ENCODE peak calls at places on chromosomes 5 and 9, in ten cellular contexts. J is T-helper 2 cell; G is BE2C; D is ELR; V is posterior vena cava; F is caudate nucleus; B is stromal cell of bone marrow; L is activated naive CD8-positive, alpha-beta T cell treated with anti-CD3 and anti-CD28 coated beads for 36 hours; M is left cardiac atrium; X is SK-MEL-5. Y is an unnamed sample.

GRCh38 chr5:40678021-40678939 is 1.4 kb upstream of the PTGER4 start:
- DNase-seq in J (no peak), G (no peak), D (peak), V (no peak), F (no peak), B (no peak), L (no peak), M (no peak), X (no peak), Y (no peak)

GRCh38 chr9:33450747-33451146 is 3.4 kb upstream of the AQP3 start:
- DNase-seq in J (no peak), G (no peak), D (no peak), V (no peak), F (no peak), B (no peak), L (no peak), M (no peak), X (no peak), Y (no peak)

GRCh38 chr5:115602585-115603125 is 376 bp upstream of the TICAM2 start:
- DNase-seq in J (no peak), G (no peak), D (peak), V (no peak), F (no peak), B (no peak), L (no peak), M (no peak), X (no peak), Y (no peak)

GRCh38 chr5:83632874-83633273 is 87.8 kb downstream of the HAPLN1 start:
- DNase-seq in J (no peak), G (no peak), D (peak), V (no peak), F (no peak), B (no peak), L (no peak), M (no peak), X (peak), Y (no peak)

GRCh38 chr9:73348485-73348884 is 196.8 kb downstream of the ANXA1 start:
- DNase-seq in J (no peak), G (no peak), D (peak), V (no peak), F (no peak), B (no peak), L (no peak), M (no peak), X (no peak), Y (no peak)

GRCh38 chr9:126155756-126156664 is 170.6 kb upstream of the MVB12B start:
- DNase-seq in J (no peak), G (no peak), D (no peak), V (peak), F (no peak), B (no peak), L (no peak), M (no peak), X (no peak), Y (no peak)

GRCh38 chr5:151805414-151806225 is 33.9 kb downstream of the G3BP1 start:
- DNase-seq in J (no peak), G (no peak), D (peak), V (no peak), F (no peak), B (peak), L (no peak), M (no peak), X (no peak), Y (no peak)

GRCh38 chr9:69248005-69248404 is 73.9 kb downstream of the TJP2 start:
- DNase-seq in J (no peak), G (no peak), D (no peak), V (no peak), F (no peak), B (no peak), L (no peak), M (no peak), X (no peak), Y (no peak)

GRCh38 chr5:150137997-150138396 is 17.6 kb downstream of the PDGFRB start:
- DNase-seq in J (no peak), G (no peak), D (no peak), V (no peak), F (no peak), B (no peak), L (no peak), M (no peak), X (no peak), Y (no peak)

GRCh38 chr9:34989946-34990635 is 546 bp downstream of the DNAJB5 start:
- DNase-seq in J (no peak), G (peak), D (peak), V (peak), F (peak), B (no peak), L (peak), M (peak), X (no peak), Y (no peak)

GRCh38 chr9:104868687-104869404 is 59.1 kb downstream of the ABCA1 start:
- DNase-seq in J (no peak), G (no peak), D (peak), V (peak), F (no peak), B (peak), L (no peak), M (peak), X (peak), Y (peak)

GRCh38 chr5:81303563-81303962 is 2.2 kb downstream of the ZCCHC9 start:
- DNase-seq in J (no peak), G (no peak), D (peak), V (no peak), F (no peak), B (peak), L (no peak), M (no peak), X (peak), Y (no peak)

GRCh38 chr9:135879619-135880018 is 27.7 kb downstream of the CAMSAP1 start:
- DNase-seq in J (no peak), G (no peak), D (no peak), V (no peak), F (no peak), B (no peak), L (no peak), M (no peak), X (no peak), Y (no peak)

GRCh38 chr5:140220032-140220697 is 45.2 kb downstream of the CYSTM1 start:
- DNase-seq in J (no peak), G (no peak), D (peak), V (no peak), F (no peak), B (no peak), L (no peak), M (no peak), X (no peak), Y (no peak)

GRCh38 chr5:171615201-171616001 is 170.2 kb upstream of the SMIM23 start:
- DNase-seq in J (no peak), G (no peak), D (no peak), V (no peak), F (no peak), B (no peak), L (no peak), M (no peak), X (no peak), Y (peak)

GRCh38 chr5:173592050-173592669 is 24.3 kb downstream of the BOD1 start:
- DNase-seq in J (no peak), G (no peak), D (peak), V (no peak), F (no peak), B (no peak), L (no peak), M (no peak), X (peak), Y (no peak)

GRCh38 chr5:18744990-18745590 is 1110.8 kb downstream of the TAF11L14 start:
- DNase-seq in J (no peak), G (no peak), D (no peak), V (no peak), F (no peak), B (no peak), L (peak), M (no peak), X (peak), Y (no peak)

GRCh38 chr9:91305596-91305995 is 56.1 kb downstream of the AUH start:
- DNase-seq in J (no peak), G (no peak), D (no peak), V (no peak), F (no peak), B (no peak), L (no peak), M (no peak), X (peak), Y (no peak)

GRCh38 chr5:26003966-26004365 is 1034.4 kb downstream of the CDH9 start:
- DNase-seq in J (no peak), G (peak), D (no peak), V (no peak), F (no peak), B (no peak), L (no peak), M (no peak), X (no peak), Y (no peak)

GRCh38 chr9:134536101-134536900 is 105.3 kb upstream of the COL5A1 start:
- DNase-seq in J (no peak), G (no peak), D (peak), V (peak), F (no peak), B (peak), L (no peak), M (no peak), X (no peak), Y (no peak)

GRCh38 chr9:16705121-16705604 is 165.3 kb downstream of the BNC2 start:
- DNase-seq in J (no peak), G (peak), D (peak), V (peak), F (no peak), B (peak), L (no peak), M (peak), X (peak), Y (no peak)

GRCh38 chr5:61026004-61026403 is 81.0 kb downstream of the NDUFAF2 start:
- DNase-seq in J (no peak), G (peak), D (no peak), V (no peak), F (no peak), B (no peak), L (no peak), M (no peak), X (no peak), Y (no peak)

GRCh38 chr5:1429501-1429900 is 15.7 kb downstream of the SLC6A3 start:
- DNase-seq in J (no peak), G (no peak), D (no peak), V (peak), F (no peak), B (no peak), L (no peak), M (no peak), X (no peak), Y (no peak)

GRCh38 chr5:7668161-7668560 is 182.8 kb downstream of the CFAP90 start:
- DNase-seq in J (no peak), G (no peak), D (no peak), V (no peak), F (no peak), B (no peak), L (no peak), M (no peak), X (peak), Y (no peak)

GRCh38 chr5:55231476-55232193 is 1.8 kb downstream of the CCNO start:
- DNase-seq in J (no peak), G (peak), D (peak), V (peak), F (no peak), B (no peak), L (peak), M (no peak), X (no peak), Y (no peak)

GRCh38 chr5:77907786-77908185 is 131.6 kb upstream of the TBCA start:
- DNase-seq in J (no peak), G (no peak), D (no peak), V (no peak), F (no peak), B (no peak), L (no peak), M (no peak), X (no peak), Y (no peak)

GRCh38 chr5:44821164-44821563 is 12.4 kb downstream of the MRPS30 start:
- DNase-seq in J (no peak), G (peak), D (no peak), V (no peak), F (no peak), B (no peak), L (no peak), M (peak), X (no peak), Y (no peak)

GRCh38 chr9:69877852-69878507 is 57.4 kb downstream of the CFAP95 start:
- DNase-seq in J (no peak), G (no peak), D (peak), V (no peak), F (no peak), B (peak), L (no peak), M (no peak), X (peak), Y (peak)

GRCh38 chr9:135065151-135065550 is 22.3 kb upstream of the OLFM1 start:
- DNase-seq in J (no peak), G (no peak), D (no peak), V (peak), F (no peak), B (no peak), L (no peak), M (no peak), X (no peak), Y (no peak)

GRCh38 chr5:23025604-23026003 is 172.5 kb upstream of the CDH12 start:
- DNase-seq in J (no peak), G (no peak), D (no peak), V (no peak), F (no peak), B (no peak), L (no peak), M (no peak), X (no peak), Y (no peak)

GRCh38 chr5:59209758-59210359 is 627.0 kb downstream of the RAB3C start:
- DNase-seq in J (no peak), G (peak), D (no peak), V (no peak), F (no peak), B (no peak), L (no peak), M (no peak), X (no peak), Y (no peak)

GRCh38 chr5:128469924-128470323 is 68.1 kb downstream of the FBN2 start:
- DNase-seq in J (no peak), G (no peak), D (peak), V (no peak), F (no peak), B (no peak), L (no peak), M (no peak), X (no peak), Y (no peak)

GRCh38 chr9:98281281-98281680 is 25.8 kb upstream of the TBC1D2 start:
- DNase-seq in J (no peak), G (no peak), D (no peak), V (no peak), F (no peak), B (no peak), L (no peak), M (no peak), X (no peak), Y (no peak)

GRCh38 chr5:124180523-124181461 is 565.6 kb downstream of the ZNF608 start:
- DNase-seq in J (no peak), G (no peak), D (no peak), V (no peak), F (no peak), B (no peak), L (no peak), M (no peak), X (peak), Y (no peak)

GRCh38 chr5:18375637-18376036 is 741.4 kb downstream of the TAF11L14 start:
- DNase-seq in J (no peak), G (peak), D (no peak), V (no peak), F (no peak), B (no peak), L (no peak), M (no peak), X (no peak), Y (no peak)

GRCh38 chr9:23648651-23649050 is 177.4 kb downstream of the ELAVL2 start:
- DNase-seq in J (no peak), G (no peak), D (no peak), V (no peak), F (no peak), B (no peak), L (no peak), M (no peak), X (no peak), Y (no peak)

GRCh38 chr5:88681402-88681801 is 201.6 kb downstream of the MEF2C start:
- DNase-seq in J (no peak), G (no peak), D (no peak), V (no peak), F (no peak), B (no peak), L (no peak), M (no peak), X (no peak), Y (no peak)

GRCh38 chr5:120808135-120808534 is 344.0 kb downstream of the PRR16 start:
- DNase-seq in J (no peak), G (no peak), D (peak), V (no peak), F (no peak), B (no peak), L (no peak), M (no peak), X (no peak), Y (no peak)